ENCODE peak calls at places on chromosomes 5 and 9, in five cellular contexts. H is posterior cingulate gyrus; B is hepatocyte; T is stimulated activated CD4-positive, alpha-beta T cell treated with anti-CD3 and anti-CD28 coated beads, Interleukin-12 subunit alpha, Interleukin-12 subunit beta, amount 100 ng/mL, for 4 hours; A is HepG2. C is an unnamed sample.

GRCh38 chr5:181241393-181241975 is 2.2 kb downstream of the RACK1 start:
- DNase-seq in H (peak), T (no peak), A (peak), B (peak), C (no peak)

GRCh38 chr5:124263680-124264491 is 482.6 kb downstream of the ZNF608 start:
- DNase-seq in T (no peak), B (no peak), H (peak), A (no peak), C (peak)

GRCh38 chr5:308672-309271 is 12.7 kb upstream of the AHRR start:
- DNase-seq in A (no peak), H (peak), B (no peak), T (no peak), C (no peak)

GRCh38 chr9:26205316-26205715 is 527.1 kb upstream of the TUSC1 start:
- DNase-seq in A (no peak), B (no peak), T (no peak), H (no peak), C (no peak)

GRCh38 chr9:97811534-97812246 is 41.3 kb upstream of the FOXE1 start:
- DNase-seq in H (no peak), B (no peak), T (no peak), A (no peak), C (no peak)

GRCh38 chr9:113854310-113854709 is 21.8 kb upstream of the ZNF618 start:
- DNase-seq in T (no peak), H (no peak), A (no peak), B (no peak), C (no peak)

GRCh38 chr9:126474786-126475485 is 138.8 kb upstream of the LMX1B start:
- DNase-seq in T (no peak), B (no peak), A (no peak), H (peak), C (no peak)

GRCh38 chr5:15023846-15024245 is 152.3 kb upstream of the ANKH start:
- DNase-seq in B (no peak), H (no peak), A (no peak), T (no peak), C (no peak)

GRCh38 chr5:154396128-154396527 is 49.7 kb upstream of the SAP30L start:
- DNase-seq in T (no peak), A (no peak), B (no peak), H (peak), C (no peak)

GRCh38 chr9:95087659-95088242 is 229.8 kb downstream of the FANCC start:
- DNase-seq in A (no peak), H (peak), B (no peak), T (no peak), C (no peak)

GRCh38 chr5:82164109-82164956 is 113.8 kb downstream of the RPS23 start:
- DNase-seq in H (no peak), T (no peak), A (no peak), B (peak), C (no peak)

GRCh38 chr9:20989923-20990341 is 41.5 kb downstream of the HACD4 start:
- DNase-seq in A (no peak), T (no peak), B (no peak), H (peak), C (no peak)

GRCh38 chr5:75021229-75021628 is 31.1 kb downstream of the GCNT4 start:
- DNase-seq in B (no peak), T (no peak), A (no peak), H (no peak), C (no peak)

GRCh38 chr5:140800816-140801493 is at the start of gene PCDHA3:
- DNase-seq in B (no peak), T (no peak), H (no peak), A (peak), C (no peak)

GRCh38 chr9:93154293-93154903 is 20.3 kb upstream of the NINJ1 start:
- DNase-seq in T (no peak), A (peak), H (no peak), B (peak), C (peak)

GRCh38 chr9:76894198-76894597 is 11.7 kb downstream of the PRUNE2 start:
- DNase-seq in A (no peak), H (no peak), B (no peak), T (no peak), C (no peak)

GRCh38 chr5:58314356-58315045 is 145.4 kb downstream of the PLK2 start:
- DNase-seq in T (no peak), B (no peak), H (no peak), A (no peak), C (no peak)

GRCh38 chr5:34587355-34588241 is 68.5 kb upstream of the RAI14 start:
- DNase-seq in T (no peak), B (no peak), A (peak), H (no peak), C (no peak)

GRCh38 chr5:136907371-136907770 is 542.0 kb upstream of the TRPC7 start:
- DNase-seq in H (no peak), B (no peak), A (no peak), T (no peak), C (no peak)

GRCh38 chr9:120475341-120475740 is 104.6 kb downstream of the CDK5RAP2 start:
- DNase-seq in H (no peak), T (no peak), A (no peak), B (no peak), C (no peak)

GRCh38 chr5:149429839-149430721 is 51.0 kb upstream of the IL17B start:
- DNase-seq in T (no peak), A (peak), H (no peak), B (no peak), C (no peak)